ENCODE peak calls at places on chromosomes 7 and 10, in eight cellular contexts. G, W, I, K, Z, Q, O and N are unnamed samples.

GRCh38 chr10:27223964-27224363 is 16.6 kb downstream of the ACBD5 start:
- DNase-seq in G (peak; percentile 68), W (no peak), I (no peak), K (no peak), Z (peak; percentile 17), Q (peak; percentile 25), O (no peak), N (no peak)

GRCh38 chr10:19302117-19302516 is 253.5 kb downstream of the MALRD1 start:
- DNase-seq in G (no peak), W (peak; percentile 19), I (no peak), K (no peak), Z (no peak), Q (no peak), O (no peak), N (no peak)

GRCh38 chr10:62461120-62461519 is 87.0 kb downstream of the ZNF365 start:
- DNase-seq in G (no peak), W (no peak), I (no peak), K (no peak), Z (no peak), Q (no peak), O (no peak), N (no peak)

GRCh38 chr7:30561389-30561788 is 33.3 kb upstream of the GARS1 start:
- DNase-seq in G (no peak), W (no peak), I (no peak), K (no peak), Z (no peak), Q (no peak), O (no peak), N (no peak)

GRCh38 chr10:25743832-25744231 is 190.2 kb upstream of the MYO3A start:
- DNase-seq in G (no peak), W (no peak), I (no peak), K (no peak), Z (no peak), Q (no peak), O (no peak), N (no peak)

GRCh38 chr10:101535949-101536348 is 52.1 kb downstream of the POLL start:
- DNase-seq in G (peak; percentile 59), W (no peak), I (no peak), K (no peak), Z (no peak), Q (no peak), O (no peak), N (peak; percentile 42)

GRCh38 chr7:47484457-47484856 is 97.5 kb downstream of the TNS3 start:
- DNase-seq in G (no peak), W (no peak), I (no peak), K (no peak), Z (no peak), Q (no peak), O (no peak), N (no peak)

GRCh38 chr7:142583424-142583823 is 165.8 kb upstream of the PRSS1 start:
- DNase-seq in G (peak; percentile 46), W (peak; percentile 69), I (no peak), K (no peak), Z (no peak), Q (no peak), O (no peak), N (no peak)

GRCh38 chr10:112203328-112204076 is 19.9 kb upstream of the GPAM start:
- DNase-seq in G (no peak), W (no peak), I (no peak), K (no peak), Z (no peak), Q (no peak), O (no peak), N (no peak)

GRCh38 chr7:18087687-18088078 is 60.0 kb upstream of the PRPS1L1 start:
- DNase-seq in G (no peak), W (no peak), I (no peak), K (peak; percentile 19), Z (no peak), Q (no peak), O (no peak), N (no peak)

GRCh38 chr7:26189000-26189539 is 11.5 kb downstream of the HNRNPA2B1 start:
- DNase-seq in G (no peak), W (no peak), I (no peak), K (no peak), Z (no peak), Q (no peak), O (no peak), N (no peak)

GRCh38 chr7:17638727-17639126 is 301.6 kb downstream of the SNX13 start:
- DNase-seq in G (no peak), W (peak; percentile 49), I (no peak), K (no peak), Z (no peak), Q (no peak), O (no peak), N (no peak)

GRCh38 chr7:1965579-1966294 is 267.0 kb downstream of the MAD1L1 start:
- DNase-seq in G (no peak), W (no peak), I (no peak), K (no peak), Z (no peak), Q (no peak), O (no peak), N (no peak)

GRCh38 chr10:78688221-78688944 is 380.4 kb upstream of the ZMIZ1 start:
- DNase-seq in G (no peak), W (no peak), I (no peak), K (no peak), Z (no peak), Q (no peak), O (peak; percentile 38), N (no peak)

GRCh38 chr7:73585196-73585595 is 6.8 kb upstream of the TBL2 start:
- DNase-seq in G (no peak), W (no peak), I (no peak), K (no peak), Z (no peak), Q (no peak), O (no peak), N (no peak)

GRCh38 chr7:6536262-6536770 is 14.9 kb downstream of the GRID2IP start:
- DNase-seq in G (no peak), W (no peak), I (no peak), K (no peak), Z (no peak), Q (no peak), O (no peak), N (no peak)